ENCODE peak calls at places on chromosomes 7 and 10, in nine cellular contexts. P is CD8-positive, alpha-beta T cell; A is MM.1S; D is colonic mucosa; N is GM23338; Y is pancreas; L is esophagus squamous epithelium; Q is upper lobe of right lung; W is psoas muscle. G is an unnamed sample. For H3K4me1 and H3K27me3, the result is how much of the 10 kb centered on the place peaks cover.

GRCh38 chr10:100359030-100359432 is 12.0 kb downstream of the SCD start:
- DNase-seq in N (no peak), D (no peak), Y (no peak), A (no peak), P (no peak), L (no peak), Q (no peak), W (no peak), G (no peak)

GRCh38 chr10:77592946-77593636 is 44.5 kb downstream of the KCNMA1 start:
- DNase-seq in D (no peak), L (no peak), A (no peak), Y (no peak), N (no peak), Q (no peak), P (no peak), W (peak), G (no peak)

GRCh38 chr7:113394856-113395255 is 276.5 kb upstream of the SMIM30 start:
- DNase-seq in L (no peak), A (peak), Q (no peak), N (peak), W (no peak), D (no peak), Y (no peak), P (no peak), G (no peak)

GRCh38 chr10:65377687-65378086 is 1548.1 kb upstream of the LRRTM3 start:
- DNase-seq in P (no peak), L (no peak), N (peak), Q (no peak), W (no peak), Y (no peak), A (no peak), D (no peak), G (no peak)

GRCh38 chr10:112247791-112248190 is 35.4 kb upstream of the TECTB start:
- DNase-seq in Y (no peak), A (no peak), W (no peak), D (no peak), L (no peak), N (no peak), P (no peak), Q (no peak), G (no peak)

GRCh38 chr10:27865221-27865635 is 119.6 kb upstream of the MKX start:
- DNase-seq in Q (no peak), W (no peak), L (no peak), A (no peak), Y (no peak), D (no peak), P (no peak), N (no peak), G (no peak)

GRCh38 chr10:55631071-55631654 is 729.9 kb downstream of the ZWINT start:
- DNase-seq in D (peak), Q (peak), W (peak), A (peak), Y (peak), P (no peak), L (no peak), N (peak), G (no peak)

GRCh38 chr10:86446987-86447386 is 74.6 kb downstream of the WAPL start:
- DNase-seq in Q (no peak), W (no peak), Y (no peak), A (no peak), P (no peak), L (no peak), N (no peak), D (no peak), G (no peak)

GRCh38 chr7:133095119-133095671 is 13.3 kb upstream of the CHCHD3 start:
- DNase-seq in L (no peak), D (no peak), A (no peak), Y (no peak), W (no peak), P (no peak), N (no peak), Q (no peak), G (no peak)

GRCh38 chr10:22552888-22553378 is 161.4 kb downstream of the PIP4K2A start:
- DNase-seq in Q (no peak), D (no peak), W (no peak), A (no peak), P (no peak), Y (no peak), N (no peak), L (no peak), G (no peak)

GRCh38 chr10:19713800-19714525 is 102.3 kb upstream of the PLXDC2 start:
- DNase-seq in D (no peak), Y (no peak), P (no peak), W (peak), L (no peak), N (peak), A (no peak), Q (no peak), G (no peak)

GRCh38 chr10:132374176-132374575 is 22.8 kb upstream of the PWWP2B start:
- DNase-seq in Q (peak), Y (no peak), A (no peak), W (peak), N (no peak), D (no peak), P (no peak), L (no peak), G (no peak)

GRCh38 chr7:70698219-70698832 is 433.6 kb upstream of the GALNT17 start:
- DNase-seq in Q (no peak), Y (peak), P (no peak), L (no peak), N (peak), D (peak), A (peak), W (no peak), G (no peak)

GRCh38 chr7:102099474-102099873 is 187.2 kb upstream of the SH2B2 start:
- DNase-seq in D (peak), N (no peak), A (no peak), P (no peak), W (no peak), Q (no peak), L (no peak), Y (no peak), G (no peak)

GRCh38 chr7:40156988-40157387 is 22.2 kb downstream of the SUGCT start:
- DNase-seq in D (peak), Q (no peak), L (no peak), N (no peak), W (no peak), A (no peak), Y (no peak), P (no peak), G (no peak)

GRCh38 chr7:55552320-55553086 is 19.8 kb downstream of the VOPP1 start:
- DNase-seq in W (peak), L (no peak), N (no peak), Q (no peak), D (peak), P (no peak), Y (no peak), A (peak), G (no peak)

GRCh38 chr7:48109848-48110663 is 21.0 kb downstream of the UPP1 start:
- DNase-seq in L (peak), A (peak), N (peak), W (peak), Q (peak), Y (peak), D (peak), P (peak), G (peak)

GRCh38 chr10:88115968-88116367 is 252.5 kb downstream of the PTEN start:
- DNase-seq in L (no peak), A (no peak), P (no peak), W (no peak), D (no peak), Q (no peak), N (no peak), Y (no peak), G (no peak)

GRCh38 chr10:70508912-70509366 is 30.4 kb downstream of the PALD1 start:
- DNase-seq in Q (no peak), Y (no peak), L (no peak), W (peak), A (peak), P (no peak), N (peak), D (peak), G (no peak)

GRCh38 chr10:4652111-4653010 is 173.6 kb upstream of the AKR1E2 start:
- DNase-seq in W (no peak), P (no peak), N (no peak), Y (no peak), L (no peak), A (no peak), D (no peak), Q (no peak), G (no peak)

GRCh38 chr10:63611078-63611477 is 89.9 kb downstream of the REEP3 start:
- DNase-seq in L (no peak), W (no peak), Q (no peak), D (no peak), P (no peak), Y (no peak), A (no peak), N (no peak), G (no peak)

GRCh38 chr7:98217623-98218582 is 6.7 kb downstream of the BHLHA15 start:
- DNase-seq in A (no peak), Y (peak), D (no peak), L (no peak), N (no peak), W (no peak), Q (peak), P (no peak), G (no peak)

GRCh38 chr10:79488303-79488702 is 24.0 kb upstream of the EIF5AL1 start:
- DNase-seq in P (no peak), Q (no peak), W (peak), D (peak), N (no peak), Y (peak), L (no peak), A (no peak), G (no peak)

GRCh38 chr7:14596421-14596820 is 306.1 kb downstream of the DGKB start:
- DNase-seq in P (no peak), Q (no peak), N (no peak), Y (no peak), L (no peak), A (no peak), D (no peak), W (no peak), G (no peak)

GRCh38 chr10:119209050-119209735 is 1.8 kb downstream of the GRK5 start:
- DNase-seq in Y (peak), P (peak), N (peak), A (no peak), D (peak), W (peak), Q (peak), L (no peak), G (peak)

GRCh38 chr7:24865994-24866615 is 108.8 kb upstream of the GSDME start:
- DNase-seq in P (no peak), N (no peak), A (no peak), D (no peak), W (no peak), Q (no peak), L (no peak), Y (no peak), G (no peak)

GRCh38 chr7:150994141-150994837 is 3.5 kb downstream of the NOS3 start:
- DNase-seq in A (no peak), Q (no peak), W (no peak), Y (no peak), D (no peak), P (no peak), N (peak), L (no peak), G (no peak)

GRCh38 chr7:150992833-150993302 is 2.1 kb downstream of the NOS3 start:
- DNase-seq in Y (no peak), A (no peak), Q (no peak), D (no peak), P (no peak), W (peak), N (peak), L (no peak), G (peak)

GRCh38 chr7:150994838-150995510 is 4.2 kb downstream of the NOS3 start:
- DNase-seq in Q (no peak), L (no peak), N (no peak), P (no peak), A (no peak), Y (no peak), D (no peak), W (no peak), G (no peak)

GRCh38 chr7:150992051-150992640 is 1.3 kb downstream of the NOS3 start:
- DNase-seq in Q (no peak), Y (no peak), L (no peak), A (no peak), N (no peak), P (no peak), W (no peak), D (no peak), G (no peak)

DNA sequence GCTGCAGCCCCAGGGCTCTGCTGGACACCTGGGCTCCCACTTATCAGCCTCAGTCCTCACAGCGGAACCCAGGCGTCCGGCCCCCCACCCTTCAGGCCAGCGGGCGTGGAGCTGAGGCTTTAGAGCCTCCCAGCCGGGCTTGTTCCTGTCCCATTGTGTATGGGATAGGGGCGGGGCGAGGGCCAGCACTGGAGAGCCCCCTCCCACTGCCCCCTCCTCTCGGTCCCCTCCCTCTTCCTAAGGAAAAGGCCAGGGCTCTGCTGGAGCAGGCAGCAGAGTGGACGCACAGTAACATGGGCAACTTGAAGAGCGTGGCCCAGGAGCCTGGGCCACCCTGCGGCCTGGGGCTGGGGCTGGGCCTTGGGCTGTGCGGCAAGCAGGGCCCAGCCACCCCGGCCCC is 2.7 kb downstream of the NOS3 start:
- DNase-seq in A (no peak), Y (no peak), D (no peak), N (peak), L (no peak), P (no peak), W (peak), Q (no peak), G (no peak)
- H3K4me1 ChIP-seq in A (under half), Y (under half), D (under half), N (under half), L (under half), P (under half), W (under half), Q (under half), G (under half)

DNA sequence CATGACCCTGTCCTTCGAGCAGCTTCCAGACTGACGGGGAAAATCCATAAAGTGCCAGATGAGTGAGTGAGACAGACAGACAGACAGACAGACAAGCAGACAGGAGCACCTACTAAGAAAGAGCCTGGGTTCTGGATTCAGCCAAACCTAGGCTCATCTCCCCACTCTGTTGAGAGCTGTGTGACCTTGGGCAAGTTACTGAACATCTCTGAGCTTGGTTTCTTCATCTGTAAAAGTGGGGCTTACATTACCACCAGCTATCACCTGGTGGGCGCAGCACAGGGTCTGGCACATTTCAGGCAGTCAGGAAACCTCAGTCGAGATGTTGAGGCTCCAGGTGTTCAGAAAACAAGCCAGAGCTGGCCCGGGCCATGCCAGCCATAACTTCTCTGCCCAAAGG is 37.6 kb downstream of the C10orf105 start:
- DNase-seq in Y (no peak), A (no peak), L (no peak), Q (no peak), N (no peak), P (no peak), W (no peak), D (no peak), G (no peak)
- H3K27me3 ChIP-seq in Y (under half), A (under half), L (under half), Q (under half), N (under half), P (under half), W (under half), D (under half), G (under half)

GRCh38 chr7:143287935-143288826 is at the start of gene CASP2:
- DNase-seq in P (peak), Y (peak), D (peak), W (peak), L (peak), N (peak), A (peak), Q (peak), G (peak)

GRCh38 chr7:143292873-143293272 is 4.7 kb downstream of the CASP2 start:
- DNase-seq in A (no peak), Q (no peak), Y (no peak), D (no peak), N (no peak), P (no peak), W (no peak), L (no peak), G (no peak)

GRCh38 chr7:143289421-143289820 is 1.3 kb downstream of the CASP2 start:
- DNase-seq in W (no peak), D (no peak), N (no peak), P (no peak), L (no peak), A (no peak), Y (no peak), Q (no peak), G (no peak)

GRCh38 chr7:143288836-143289235 is 685 bp downstream of the CASP2 start:
- DNase-seq in P (no peak), W (no peak), D (no peak), A (peak), Q (no peak), Y (no peak), L (no peak), N (peak), G (no peak)

GRCh38 chr7:143290293-143290692 is 2.1 kb downstream of the CASP2 start:
- DNase-seq in P (no peak), N (no peak), D (no peak), Y (no peak), Q (no peak), W (no peak), A (no peak), L (no peak), G (no peak)
- H3K4me3 ChIP-seq in P (no peak), N (peak), D (no peak), Y (no peak), Q (no peak), W (no peak), A (no peak), L (no peak), G (peak)

GRCh38 chr7:90520484-90520883 is 51.0 kb downstream of the PTTG1IP2 start:
- DNase-seq in L (no peak), D (no peak), W (no peak), P (no peak), A (no peak), Q (no peak), N (peak), Y (no peak), G (no peak)
- H3K4me1 ChIP-seq in L (under half), D (under half), W (under half), P (under half), A (under half), Q (under half), N (under half), Y (under half), G (under half)

GRCh38 chr10:123582084-123582989 is 83.8 kb upstream of the GPR26 start:
- DNase-seq in N (peak), W (peak), Y (peak), A (peak), D (peak), L (no peak), Q (peak), P (peak), G (peak)

GRCh38 chr10:123585477-123586445 is 80.4 kb upstream of the GPR26 start:
- DNase-seq in A (no peak), Y (no peak), P (no peak), D (no peak), L (no peak), W (no peak), Q (no peak), N (peak), G (no peak)

GRCh38 chr10:123583639-123584418 is 82.3 kb upstream of the GPR26 start:
- DNase-seq in D (peak), P (no peak), A (no peak), Q (peak), W (peak), N (peak), Y (peak), L (no peak), G (no peak)

GRCh38 chr10:123587110-123587509 is 79.0 kb upstream of the GPR26 start:
- DNase-seq in P (no peak), N (no peak), L (no peak), A (no peak), Q (no peak), Y (no peak), W (no peak), D (peak), G (no peak)

DNA sequence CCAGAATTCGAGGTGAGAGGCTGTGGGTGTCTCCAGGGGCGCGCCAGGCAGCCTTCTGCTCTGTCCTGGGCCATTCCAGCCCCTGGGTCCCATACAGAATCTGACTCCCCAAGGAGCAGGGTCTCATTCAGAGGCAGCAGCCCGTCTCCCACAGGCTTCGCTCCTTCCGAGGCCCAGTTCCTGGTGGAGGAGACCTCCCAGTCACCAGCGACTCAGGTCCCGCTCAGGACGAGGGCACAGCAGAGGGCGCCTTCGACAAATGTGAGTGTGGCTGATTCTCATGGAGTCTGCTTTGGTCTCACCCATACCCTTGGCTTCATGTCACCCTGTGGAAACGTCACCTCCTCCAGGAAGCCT is 81.8 kb upstream of the GPR26 start:
- DNase-seq in A (no peak), W (no peak), Q (no peak), D (no peak), L (no peak), P (no peak), Y (no peak), N (no peak), G (no peak)
- H3K27me3 ChIP-seq in A (under half), W (under half), Q (under half), D (under half), L (under half), P (under half), Y (under half), N (under half), G (under half)